ENCODE peak calls at places on chromosomes 13 and 19, in seven cellular contexts. U is IMR-90, E is adrenal gland, F is HCT116, I is A549, Y is GM12878, G is body of pancreas. L is an unnamed sample.

GRCh38 chr19:18397242-18398202 is at the start of gene LRRC25:
- DNase-seq in U (no peak), I (no peak), G (no peak), E (no peak), F (no peak), Y (no peak), L (no peak)

GRCh38 chr19:53879145-53880037 is 2.6 kb upstream of the PRKCG start:
- DNase-seq in F (no peak), G (peak; percentile 91), E (peak; percentile 78), Y (no peak), U (peak; percentile 83), I (peak; percentile 93), L (peak; percentile 51)

GRCh38 chr19:33660426-33661160 is 38.8 kb downstream of the CHST8 start:
- DNase-seq in G (no peak), E (no peak), U (no peak), F (no peak), Y (no peak), I (no peak), L (no peak)

GRCh38 chr19:38519168-38519567 is 85.7 kb downstream of the RYR1 start:
- DNase-seq in Y (no peak), G (no peak), I (no peak), U (no peak), E (no peak), F (no peak), L (no peak)

GRCh38 chr19:43984687-43985000 is 656 bp downstream of the ZNF155 start:
- DNase-seq in Y (no peak), G (no peak), E (peak; percentile 29), I (no peak), U (no peak), F (no peak), L (no peak)

GRCh38 chr19:50384685-50385535 is 763 bp downstream of the POLD1 start:
- DNase-seq in Y (no peak), I (no peak), G (no peak), E (no peak), F (no peak), U (peak; percentile 16), L (no peak)

GRCh38 chr13:38566526-38566925 is 120.4 kb upstream of the FREM2 start:
- DNase-seq in G (no peak), Y (no peak), E (no peak), U (no peak), I (no peak), F (no peak), L (no peak)

GRCh38 chr13:30305456-30305855 is 1.9 kb downstream of the KATNAL1 start:
- DNase-seq in Y (no peak), F (no peak), U (no peak), E (no peak), I (no peak), G (no peak), L (peak; percentile 50)

GRCh38 chr13:110457361-110457760 is 104.2 kb downstream of the RAB20 start:
- DNase-seq in U (no peak), Y (no peak), F (no peak), E (no peak), I (no peak), G (no peak), L (no peak)

GRCh38 chr19:7831452-7831851 is 1.4 kb downstream of the EVI5L start:
- DNase-seq in U (peak; percentile 34), G (no peak), E (no peak), F (peak; percentile 66), I (peak; percentile 73), Y (no peak), L (no peak)

GRCh38 chr13:111541752-111542529 is 221.5 kb downstream of the TEX29 start:
- DNase-seq in Y (no peak), E (no peak), G (no peak), F (no peak), I (no peak), U (no peak), L (no peak)

GRCh38 chr13:95343944-95344343 is 42.7 kb upstream of the ABCC4 start:
- DNase-seq in U (no peak), F (no peak), G (no peak), Y (no peak), I (no peak), E (no peak), L (no peak)

GRCh38 chr13:78649997-78650724 is 8.8 kb downstream of the OBI1 start:
- DNase-seq in G (no peak), E (no peak), Y (no peak), U (no peak), I (no peak), F (no peak), L (peak; percentile 55)

GRCh38 chr19:47489072-47489914 is 5.3 kb upstream of the KPTN start:
- DNase-seq in I (no peak), F (no peak), E (no peak), U (no peak), G (no peak), Y (no peak), L (no peak)

GRCh38 chr19:47492137-47492533 is 8.1 kb upstream of the KPTN start:
- DNase-seq in F (no peak), U (no peak), I (no peak), E (no peak), Y (no peak), G (no peak), L (no peak)

GRCh38 chr19:47491358-47492136 is 7.5 kb upstream of the KPTN start:
- DNase-seq in I (no peak), Y (no peak), E (no peak), F (no peak), U (no peak), G (no peak), L (no peak)

GRCh38 chr19:47490847-47491246 is 6.8 kb upstream of the KPTN start:
- DNase-seq in G (no peak), E (no peak), F (no peak), U (no peak), I (no peak), Y (no peak), L (no peak)

DNA sequence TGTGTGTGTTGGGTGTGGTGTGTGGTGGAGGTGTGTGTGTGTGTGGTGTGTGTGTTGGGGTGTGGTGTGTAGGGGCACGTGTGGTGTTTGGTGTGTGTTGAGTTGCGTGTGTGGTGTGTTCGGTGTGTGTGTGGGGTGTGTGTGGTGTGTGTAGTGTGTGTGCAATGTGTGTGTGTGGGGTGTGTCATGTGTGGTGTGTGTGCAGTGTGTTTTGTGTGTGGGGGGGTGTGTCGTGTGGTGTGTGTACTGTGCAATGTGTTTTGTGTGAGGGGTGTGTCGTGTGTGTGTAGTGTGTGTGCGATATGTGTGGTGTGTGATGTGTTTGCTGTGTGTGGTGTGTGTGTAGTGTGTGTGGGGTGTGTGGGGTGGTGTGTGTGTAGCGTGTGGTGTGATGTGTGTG is 6.0 kb upstream of the KPTN start:
- DNase-seq in Y (no peak), F (no peak), U (no peak), G (no peak), E (no peak), I (no peak), L (peak; percentile 34)
- TF ChIP-seq POLR2A in Y (peak; percentile 41), F (no peak), U (no peak), G (no peak), E (no peak), I (no peak), L (no peak)

GRCh38 chr19:4401482-4402170 is 814 bp upstream of the CHAF1A start:
- DNase-seq in U (no peak), G (no peak), F (no peak), I (no peak), E (no peak), Y (no peak), L (no peak)

GRCh38 chr19:4403005-4403761 is 743 bp downstream of the CHAF1A start:
- DNase-seq in I (no peak), Y (no peak), E (no peak), F (no peak), G (no peak), U (no peak), L (peak; percentile 63)

GRCh38 chr19:4399871-4400768 is at the start of gene SH3GL1:
- DNase-seq in E (peak; percentile 92), F (peak; percentile 86), G (peak; percentile 96), I (peak; percentile 69), U (peak; percentile 88), Y (peak; percentile 48), L (peak; percentile 97)

GRCh38 chr19:4405977-4406376 is 3.5 kb downstream of the CHAF1A start:
- DNase-seq in F (no peak), G (no peak), E (no peak), I (no peak), U (no peak), Y (no peak), L (no peak)

GRCh38 chr19:4402171-4403004 is at the start of gene CHAF1A:
- DNase-seq in E (peak; percentile 100), I (peak; percentile 99), Y (peak; percentile 99), F (peak; percentile 100), G (peak; percentile 99), U (peak; percentile 100), L (peak; percentile 100)
- TF ChIP-seq POLR2A in E (peak; percentile 68), I (no peak), Y (peak; percentile 83), F (peak; percentile 47), G (no peak), U (peak; percentile 59), L (peak; percentile 84)

GRCh38 chr19:1020868-1021425 is at the start of gene TMEM259:
- DNase-seq in I (peak; percentile 75), E (peak; percentile 98), Y (peak; percentile 92), U (peak; percentile 96), F (peak; percentile 93), G (peak; percentile 98), L (peak; percentile 98)
- TF ChIP-seq POLR2A in I (peak; percentile 54), E (peak; percentile 86), Y (peak; percentile 82), U (no peak), F (no peak), G (peak; percentile 79), L (no peak)

GRCh38 chr19:14031719-14032480 is at the start of gene IL27RA:
- DNase-seq in Y (peak; percentile 40), G (peak; percentile 65), U (peak; percentile 31), E (peak; percentile 37), I (peak; percentile 59), F (no peak), L (peak; percentile 75)
- TF ChIP-seq POLR2A in Y (peak; percentile 80), G (no peak), U (no peak), E (no peak), I (peak; percentile 16), F (no peak), L (peak; percentile 38)